ENCODE peak calls at places on chromosomes 11 and 22, in six cellular contexts. S is H54; Q is PC-3; K is epithelial cell of proximal tubule; A is activated CD4-positive, CD25-positive, alpha-beta regulatory T cell treated with anti-CD3 and anti-CD28 coated beads, Interleukin-2, amount 50 U/mL, for 16 hours; W is kidney glomerular epithelial cell. O is an unnamed sample.

GRCh38 chr22:21761086-21761485 is 25.5 kb upstream of the YPEL1 start:
- DNase-seq in S (no peak), Q (no peak), K (no peak), A (no peak), W (no peak), O (no peak)

GRCh38 chr11:119351232-119351631 is 4.7 kb upstream of the MFRP start:
- DNase-seq in S (no peak), Q (no peak), K (no peak), A (no peak), W (no peak), O (no peak)

GRCh38 chr11:65425105-65425970 is 2.7 kb downstream of the NEAT1 start:
- DNase-seq in S (no peak), Q (peak), K (no peak), A (peak), W (no peak), O (no peak)

GRCh38 chr22:37710675-37711074 is 13.8 kb downstream of the TRIOBP start:
- DNase-seq in S (no peak), Q (peak), K (no peak), A (no peak), W (no peak), O (no peak)

GRCh38 chr11:3808846-3809623 is 675 bp downstream of the PGAP2 start:
- DNase-seq in S (peak), Q (peak), K (peak), A (no peak), W (peak), O (peak)

GRCh38 chr11:62001450-62002178 is 34.2 kb upstream of the FTH1 start:
- DNase-seq in S (no peak), Q (no peak), K (peak), A (no peak), W (peak), O (no peak)

GRCh38 chr11:65814131-65814959 is 19.4 kb upstream of the SNX32 start:
- DNase-seq in S (no peak), Q (no peak), K (no peak), A (no peak), W (no peak), O (no peak)

GRCh38 chr11:110113507-110113906 is 20.3 kb downstream of the ZC3H12C start:
- DNase-seq in S (no peak), Q (no peak), K (no peak), A (no peak), W (no peak), O (no peak)

GRCh38 chr11:74283580-74284180 is 27.8 kb downstream of the P4HA3 start:
- DNase-seq in S (no peak), Q (peak), K (no peak), A (no peak), W (no peak), O (no peak)

GRCh38 chr22:50256936-50257440 is 4.5 kb downstream of the MAPK12 start:
- DNase-seq in S (no peak), Q (no peak), K (no peak), A (no peak), W (no peak), O (no peak)

GRCh38 chr22:43272869-43273318 is 70.3 kb downstream of the SCUBE1 start:
- DNase-seq in S (no peak), Q (no peak), K (no peak), A (no peak), W (no peak), O (no peak)

GRCh38 chr11:66285250-66285947 is 3.5 kb downstream of the YIF1A start:
- DNase-seq in S (no peak), Q (no peak), K (no peak), A (no peak), W (no peak), O (no peak)

GRCh38 chr11:73981051-73981805 is 1.4 kb downstream of the UCP2 start:
- DNase-seq in S (no peak), Q (no peak), K (no peak), A (no peak), W (no peak), O (no peak)

GRCh38 chr11:106446961-106447360 is 369.5 kb downstream of the AASDHPPT start:
- DNase-seq in S (no peak), Q (peak), K (no peak), A (no peak), W (no peak), O (no peak)

GRCh38 chr22:41925783-41926460 is 684 bp downstream of the TNFRSF13C start:
- DNase-seq in S (no peak), Q (peak), K (no peak), A (peak), W (no peak), O (no peak)

GRCh38 chr11:117724621-117725020 is 72.4 kb downstream of the DSCAML1 start:
- DNase-seq in S (no peak), Q (no peak), K (no peak), A (no peak), W (no peak), O (no peak)